ENCODE peak calls at places on chromosomes 4 and X, in seven cellular contexts. Y is dorsolateral prefrontal cortex, E is AG04450, W is IMR-90, R is neural progenitor cell, I is upper lobe of right lung, V is thyroid gland. G is an unnamed sample.

GRCh38 chr4:151114986-151115385 is 15.6 kb downstream of the RPS3A start:
- DNase-seq in V (no peak), R (no peak), Y (no peak), E (no peak), W (peak; percentile 29), I (no peak), G (peak; percentile 40)

GRCh38 chr4:165203541-165204461 is 3.6 kb upstream of the KLHL2 start:
- DNase-seq in W (no peak), E (no peak), Y (no peak), V (no peak), I (no peak), R (no peak), G (no peak)

GRCh38 chr4:150600821-150601445 is 19.0 kb downstream of the MAB21L2 start:
- DNase-seq in I (no peak), R (no peak), W (no peak), E (no peak), V (no peak), Y (no peak), G (no peak)

GRCh38 chr4:71498624-71499023 is 159.8 kb downstream of the SLC4A4 start:
- DNase-seq in R (no peak), E (no peak), Y (no peak), V (no peak), I (no peak), W (peak; percentile 8), G (no peak)

GRCh38 chrX:45063319-45064095 is 137.2 kb downstream of the DIPK2B start:
- DNase-seq in V (peak; percentile 9), Y (no peak), I (no peak), W (peak; percentile 7), R (no peak), E (no peak), G (peak; percentile 18)

GRCh38 chr4:130257271-130257670 is 1161.3 kb downstream of the C4orf33 start:
- DNase-seq in V (no peak), R (no peak), W (peak; percentile 22), Y (no peak), I (no peak), E (no peak), G (peak; percentile 47)

GRCh38 chrX:128436397-128437103 is 384.3 kb upstream of the ACTRT1 start:
- DNase-seq in V (no peak), W (no peak), R (no peak), Y (no peak), I (no peak), E (no peak), G (no peak)

GRCh38 chrX:106894978-106895452 is 8.1 kb downstream of the RIPPLY1 start:
- DNase-seq in W (peak; percentile 76), I (no peak), V (peak; percentile 52), R (no peak), E (peak; percentile 29), Y (no peak), G (peak; percentile 73)

GRCh38 chr4:61296115-61296514 is 96.0 kb downstream of the ADGRL3 start:
- DNase-seq in W (no peak), I (no peak), Y (no peak), E (no peak), V (no peak), R (no peak), G (no peak)

GRCh38 chrX:39724544-39724943 is 373.2 kb downstream of the BCOR start:
- DNase-seq in E (no peak), W (no peak), R (no peak), V (no peak), I (no peak), Y (no peak), G (no peak)

GRCh38 chr4:182142146-182143085 is 100.8 kb upstream of the TENM3 start:
- DNase-seq in V (peak; percentile 72), Y (no peak), R (peak; percentile 73), W (peak; percentile 58), I (no peak), E (no peak), G (peak; percentile 50)

GRCh38 chr4:107519057-107519456 is 201.0 kb downstream of the PAPSS1 start:
- DNase-seq in W (peak; percentile 5), I (no peak), Y (no peak), V (no peak), E (no peak), R (peak; percentile 47), G (peak; percentile 47)

GRCh38 chrX:21487832-21488231 is 113.6 kb downstream of the CNKSR2 start:
- DNase-seq in I (no peak), E (no peak), V (no peak), W (peak; percentile 13), Y (no peak), R (peak; percentile 14), G (peak; percentile 0)

GRCh38 chr4:37594095-37594494 is 92.1 kb downstream of the RELL1 start:
- DNase-seq in R (no peak), I (no peak), W (no peak), V (no peak), Y (no peak), E (no peak), G (no peak)

GRCh38 chr4:158758703-158759102 is 10.1 kb upstream of the FNIP2 start:
- DNase-seq in Y (no peak), I (no peak), V (no peak), W (no peak), E (no peak), R (no peak), G (no peak)

GRCh38 chr4:158756588-158756987 is 12.2 kb upstream of the FNIP2 start:
- DNase-seq in W (no peak), Y (no peak), E (no peak), I (no peak), V (no peak), R (no peak), G (no peak)

GRCh38 chr4:158760866-158761265 is 8.0 kb upstream of the FNIP2 start:
- DNase-seq in W (peak; percentile 64), E (no peak), I (no peak), V (no peak), R (no peak), Y (no peak), G (no peak)

GRCh38 chr4:158754385-158755180 is 14.2 kb upstream of the FNIP2 start:
- DNase-seq in Y (no peak), I (no peak), R (no peak), V (no peak), E (no peak), W (peak; percentile 70), G (no peak)

DNA sequence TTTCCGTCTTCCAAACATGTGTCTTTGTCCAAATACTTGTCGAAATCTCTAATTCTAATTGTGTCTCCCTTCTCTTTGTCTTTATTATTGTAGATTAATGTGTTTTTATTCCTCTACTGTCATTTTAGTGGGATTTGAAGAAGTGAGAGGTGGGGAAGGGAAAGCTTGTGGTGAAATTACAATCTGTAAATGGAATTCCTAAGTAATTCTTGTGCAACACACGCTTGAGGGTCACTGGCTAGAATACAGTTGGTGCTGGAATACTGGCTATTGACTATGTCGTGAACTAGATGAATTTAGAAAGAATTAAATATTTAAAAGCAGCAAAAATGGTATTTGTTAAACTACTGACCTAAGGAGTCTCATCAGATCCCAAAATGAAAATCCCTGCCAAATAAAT is 10.7 kb upstream of the FNIP2 start:
- DNase-seq in V (no peak), W (peak; percentile 54), Y (no peak), I (no peak), E (no peak), R (no peak), G (no peak)
- H3K4me3 ChIP-seq in V (no peak overlapping the region), W (no peak overlapping the region), Y (no peak overlapping the region), I (no peak overlapping the region), E (no peak overlapping the region), R (no peak overlapping the region), G (no peak overlapping the region)

GRCh38 chr4:95092762-95093161 is 335.0 kb downstream of the BMPR1B start:
- DNase-seq in R (no peak), Y (no peak), I (no peak), W (no peak), V (no peak), E (no peak), G (no peak)

GRCh38 chr4:95093936-95094929 is 336.5 kb downstream of the BMPR1B start:
- DNase-seq in V (no peak), E (no peak), R (no peak), Y (no peak), I (no peak), W (no peak), G (no peak)

GRCh38 chr4:95093460-95093859 is 335.7 kb downstream of the BMPR1B start:
- DNase-seq in E (no peak), V (no peak), I (no peak), Y (no peak), W (no peak), R (no peak), G (no peak)

GRCh38 chr4:95091272-95091671 is 333.5 kb downstream of the BMPR1B start:
- DNase-seq in I (no peak), Y (no peak), W (peak; percentile 38), V (no peak), E (no peak), R (peak; percentile 13), G (peak; percentile 48)

GRCh38 chr4:95095352-95095974 is 337.7 kb downstream of the BMPR1B start:
- DNase-seq in R (peak; percentile 44), Y (no peak), V (no peak), I (no peak), E (no peak), W (peak; percentile 59), G (peak; percentile 76)
- TF ChIP-seq CTCF in R (peak; percentile 74), Y (peak; percentile 49), V (no peak), I (peak; percentile 27), E (peak; percentile 73), W (peak; percentile 79), G (peak; percentile 64)

GRCh38 chr4:30720656-30721352 is 635 bp downstream of the PCDH7 start:
- DNase-seq in V (peak; percentile 57), I (no peak), Y (no peak), W (peak; percentile 61), E (no peak), R (peak; percentile 66), G (peak; percentile 48)
- H3K4me3 ChIP-seq in V (peak overlapping the region; percentile 45), I (peak overlapping the region; percentile 55), Y (peak overlapping the region; percentile 78), W (peak overlapping the region; percentile 78), E (peak overlapping the region; percentile 87), R (peak overlapping the region; percentile 73), G (peak overlapping the region; percentile 71)

DNA sequence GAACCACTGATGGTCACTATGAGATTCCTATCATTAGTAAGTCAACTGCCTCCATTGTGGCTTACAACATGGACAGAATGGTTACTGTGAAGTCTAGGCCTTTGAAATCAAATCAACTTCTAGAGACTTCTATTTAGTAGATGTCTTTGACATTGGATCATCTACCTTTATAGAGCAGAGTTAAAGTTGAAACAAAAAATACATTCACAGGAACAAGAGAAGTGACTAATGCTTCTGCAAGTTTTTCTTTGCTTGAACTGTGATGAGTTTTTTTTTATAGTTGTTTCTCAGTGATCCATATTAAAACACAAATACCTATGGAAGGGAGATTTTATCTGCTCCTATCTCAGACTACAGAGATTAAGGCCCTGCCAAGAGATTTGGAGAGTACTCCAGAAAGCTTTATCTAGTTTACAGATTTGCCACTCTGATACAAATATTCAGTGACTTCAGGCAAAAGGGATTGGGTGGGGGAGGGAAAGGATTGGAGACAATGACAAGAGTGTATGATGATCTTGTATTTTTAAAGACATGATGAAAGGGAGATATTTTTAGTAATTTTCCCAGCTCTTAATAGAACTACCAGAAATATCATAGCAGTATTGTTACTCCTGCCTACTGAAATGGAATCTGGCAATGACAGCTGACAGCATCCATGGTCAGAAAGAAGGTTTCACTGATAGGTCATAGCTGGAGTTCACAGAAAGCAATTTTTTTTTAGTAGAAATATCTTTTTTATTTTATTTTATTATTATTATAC is 16.0 kb upstream of the EPGN start:
- DNase-seq in Y (no peak), R (no peak), I (no peak), E (no peak), W (peak; percentile 5), V (no peak), G (no peak)
- TF ChIP-seq CTCF in Y (no peak), R (no peak), I (no peak), E (no peak), W (no peak), V (no peak), G (no peak)

G was measured in cardiac fibroblast.